ENCODE peak calls at places on chromosomes 5 and 9, in four cellular contexts. One of them, this sample, is unnamed.

GRCh38 chr9:82152181-82152580 is 163.6 kb downstream of the SPATA31D1 start:
- DNase-seq in pancreas: no peak
- DNase-seq in SK-N-SH: no peak
- DNase-seq in CD4-positive, CD25-positive, alpha-beta regulatory T cell: no peak
- DNase-seq in this sample: peak; percentile 51

GRCh38 chr5:68243251-68243650 is 27.7 kb downstream of the PIK3R1 start:
- DNase-seq in CD4-positive, CD25-positive, alpha-beta regulatory T cell: no peak
- DNase-seq in SK-N-SH: no peak
- DNase-seq in pancreas: no peak
- DNase-seq in this sample: no peak

GRCh38 chr5:133993563-133993962 is 11.2 kb downstream of the VDAC1 start:
- DNase-seq in CD4-positive, CD25-positive, alpha-beta regulatory T cell: no peak
- DNase-seq in SK-N-SH: no peak
- DNase-seq in pancreas: no peak
- DNase-seq in this sample: no peak

GRCh38 chr5:177494356-177495195 is 2.8 kb downstream of the PDLIM7 start:
- DNase-seq in SK-N-SH: peak; percentile 88
- DNase-seq in CD4-positive, CD25-positive, alpha-beta regulatory T cell: peak; percentile 39
- DNase-seq in pancreas: peak; percentile 65
- DNase-seq in this sample: peak; percentile 91

GRCh38 chr9:133647148-133647547 is 11.0 kb downstream of the DBH start:
- DNase-seq in SK-N-SH: no peak
- DNase-seq in CD4-positive, CD25-positive, alpha-beta regulatory T cell: no peak
- DNase-seq in pancreas: peak; percentile 10
- DNase-seq in this sample: no peak

GRCh38 chr5:150945501-150945900 is 40.7 kb upstream of the ZNF300 start:
- DNase-seq in pancreas: no peak
- DNase-seq in CD4-positive, CD25-positive, alpha-beta regulatory T cell: no peak
- DNase-seq in SK-N-SH: no peak
- DNase-seq in this sample: peak; percentile 21

GRCh38 chr5:135386886-135387628 is 12.0 kb downstream of the MACROH2A1 start:
- DNase-seq in pancreas: no peak
- DNase-seq in SK-N-SH: no peak
- DNase-seq in CD4-positive, CD25-positive, alpha-beta regulatory T cell: no peak
- DNase-seq in this sample: peak; percentile 92

GRCh38 chr9:91949293-91949945 is 609 bp downstream of the ROR2 start:
- DNase-seq in pancreas: peak; percentile 73
- DNase-seq in SK-N-SH: peak; percentile 74
- DNase-seq in CD4-positive, CD25-positive, alpha-beta regulatory T cell: no peak
- DNase-seq in this sample: no peak

GRCh38 chr9:125953314-125954019 is 206.3 kb downstream of the PBX3 start:
- DNase-seq in pancreas: no peak
- DNase-seq in SK-N-SH: no peak
- DNase-seq in CD4-positive, CD25-positive, alpha-beta regulatory T cell: no peak
- DNase-seq in this sample: no peak

GRCh38 chr9:69584746-69585145 is 87.4 kb downstream of the APBA1 start:
- DNase-seq in SK-N-SH: no peak
- DNase-seq in pancreas: no peak
- DNase-seq in CD4-positive, CD25-positive, alpha-beta regulatory T cell: no peak
- DNase-seq in this sample: peak; percentile 90

GRCh38 chr9:16458696-16459420 is 411.6 kb downstream of the BNC2 start:
- DNase-seq in pancreas: no peak
- DNase-seq in CD4-positive, CD25-positive, alpha-beta regulatory T cell: no peak
- DNase-seq in SK-N-SH: no peak
- DNase-seq in this sample: peak; percentile 62

GRCh38 chr5:169840405-169840804 is 139.9 kb downstream of the INSYN2B start:
- DNase-seq in SK-N-SH: no peak
- DNase-seq in CD4-positive, CD25-positive, alpha-beta regulatory T cell: no peak
- DNase-seq in pancreas: no peak
- DNase-seq in this sample: no peak

GRCh38 chr5:13382232-13382631 is 562.3 kb downstream of the DNAH5 start:
- DNase-seq in pancreas: no peak
- DNase-seq in CD4-positive, CD25-positive, alpha-beta regulatory T cell: no peak
- DNase-seq in SK-N-SH: no peak
- DNase-seq in this sample: no peak

GRCh38 chr5:159262472-159262858 is 625 bp upstream of the UBLCP1 start:
- DNase-seq in pancreas: no peak
- DNase-seq in CD4-positive, CD25-positive, alpha-beta regulatory T cell: no peak
- DNase-seq in SK-N-SH: peak; percentile 33
- DNase-seq in this sample: no peak

GRCh38 chr5:41346609-41347008 is 133.3 kb upstream of the C6 start:
- DNase-seq in CD4-positive, CD25-positive, alpha-beta regulatory T cell: no peak
- DNase-seq in pancreas: no peak
- DNase-seq in SK-N-SH: no peak
- DNase-seq in this sample: peak; percentile 68

GRCh38 chr5:126961702-126962101 is 68.7 kb downstream of the MARCHF3 start:
- DNase-seq in pancreas: no peak
- DNase-seq in CD4-positive, CD25-positive, alpha-beta regulatory T cell: peak; percentile 15
- DNase-seq in SK-N-SH: no peak
- DNase-seq in this sample: peak; percentile 59

GRCh38 chr5:74040811-74041491 is 415.0 kb downstream of the ARHGEF28 start:
- DNase-seq in pancreas: no peak
- DNase-seq in SK-N-SH: no peak
- DNase-seq in CD4-positive, CD25-positive, alpha-beta regulatory T cell: no peak
- DNase-seq in this sample: peak; percentile 60

GRCh38 chr9:35313911-35314310 is 152.1 kb downstream of the UNC13B start:
- DNase-seq in SK-N-SH: no peak
- DNase-seq in pancreas: no peak
- DNase-seq in CD4-positive, CD25-positive, alpha-beta regulatory T cell: no peak
- DNase-seq in this sample: peak; percentile 91

GRCh38 chr5:127235136-127235535 is 55.5 kb upstream of the MEGF10 start:
- DNase-seq in SK-N-SH: no peak
- DNase-seq in CD4-positive, CD25-positive, alpha-beta regulatory T cell: no peak
- DNase-seq in pancreas: no peak
- DNase-seq in this sample: no peak

GRCh38 chr9:31542384-31543055 is 841.9 kb upstream of the ACO1 start:
- DNase-seq in SK-N-SH: peak; percentile 5
- DNase-seq in CD4-positive, CD25-positive, alpha-beta regulatory T cell: peak; percentile 69
- DNase-seq in pancreas: no peak
- DNase-seq in this sample: peak; percentile 31

GRCh38 chr5:141430332-141431113 is at the start of gene PCDHGA12:
- DNase-seq in pancreas: no peak
- DNase-seq in CD4-positive, CD25-positive, alpha-beta regulatory T cell: peak; percentile 46
- DNase-seq in SK-N-SH: no peak
- DNase-seq in this sample: peak; percentile 82

GRCh38 chr9:33329117-33329563 is 38.8 kb downstream of the NFX1 start:
- DNase-seq in CD4-positive, CD25-positive, alpha-beta regulatory T cell: no peak
- DNase-seq in pancreas: no peak
- DNase-seq in SK-N-SH: no peak
- DNase-seq in this sample: peak; percentile 86

GRCh38 chr9:94743035-94743954 is 16.8 kb downstream of the AOPEP start:
- DNase-seq in SK-N-SH: no peak
- DNase-seq in CD4-positive, CD25-positive, alpha-beta regulatory T cell: no peak
- DNase-seq in pancreas: no peak
- DNase-seq in this sample: peak; percentile 83

GRCh38 chr9:137480686-137481683 is 21.9 kb upstream of the NSMF start:
- DNase-seq in pancreas: no peak
- DNase-seq in CD4-positive, CD25-positive, alpha-beta regulatory T cell: no peak
- DNase-seq in SK-N-SH: no peak
- DNase-seq in this sample: no peak

GRCh38 chr9:34375901-34376595 is 650 bp downstream of the MYORG start:
- DNase-seq in pancreas: peak; percentile 84
- DNase-seq in SK-N-SH: peak; percentile 76
- DNase-seq in CD4-positive, CD25-positive, alpha-beta regulatory T cell: peak; percentile 72
- DNase-seq in this sample: no peak

GRCh38 chr9:92325991-92326500 is 293 bp downstream of the CENPP start:
- DNase-seq in SK-N-SH: no peak
- DNase-seq in CD4-positive, CD25-positive, alpha-beta regulatory T cell: no peak
- DNase-seq in pancreas: peak; percentile 86
- DNase-seq in this sample: peak; percentile 7

GRCh38 chr9:85212209-85212608 is 529.5 kb downstream of the AGTPBP1 start:
- DNase-seq in pancreas: no peak
- DNase-seq in SK-N-SH: no peak
- DNase-seq in CD4-positive, CD25-positive, alpha-beta regulatory T cell: no peak
- DNase-seq in this sample: peak; percentile 91

GRCh38 chr9:86557063-86557766 is 203.0 kb upstream of the TUT7 start:
- DNase-seq in CD4-positive, CD25-positive, alpha-beta regulatory T cell: no peak
- DNase-seq in pancreas: no peak
- DNase-seq in SK-N-SH: no peak
- DNase-seq in this sample: peak; percentile 66

GRCh38 chr9:109454601-109455155 is 43.4 kb downstream of the PTPN3 start:
- DNase-seq in SK-N-SH: no peak
- DNase-seq in pancreas: no peak
- DNase-seq in CD4-positive, CD25-positive, alpha-beta regulatory T cell: no peak
- DNase-seq in this sample: no peak

GRCh38 chr9:36862206-36863145 is 171.6 kb downstream of the PAX5 start:
- DNase-seq in CD4-positive, CD25-positive, alpha-beta regulatory T cell: no peak
- DNase-seq in pancreas: peak; percentile 64
- DNase-seq in SK-N-SH: peak; percentile 80
- DNase-seq in this sample: peak; percentile 39
- H3K27me3 ChIP-seq in CD4-positive, CD25-positive, alpha-beta regulatory T cell: no peaks in the 10 kb centered on the region
- H3K27me3 ChIP-seq in pancreas: no peaks in the 10 kb centered on the region
- H3K27me3 ChIP-seq in SK-N-SH: peaks cover 22% of the 10 kb centered on the region
- H3K27me3 ChIP-seq in this sample: no peaks in the 10 kb centered on the region

DNA sequence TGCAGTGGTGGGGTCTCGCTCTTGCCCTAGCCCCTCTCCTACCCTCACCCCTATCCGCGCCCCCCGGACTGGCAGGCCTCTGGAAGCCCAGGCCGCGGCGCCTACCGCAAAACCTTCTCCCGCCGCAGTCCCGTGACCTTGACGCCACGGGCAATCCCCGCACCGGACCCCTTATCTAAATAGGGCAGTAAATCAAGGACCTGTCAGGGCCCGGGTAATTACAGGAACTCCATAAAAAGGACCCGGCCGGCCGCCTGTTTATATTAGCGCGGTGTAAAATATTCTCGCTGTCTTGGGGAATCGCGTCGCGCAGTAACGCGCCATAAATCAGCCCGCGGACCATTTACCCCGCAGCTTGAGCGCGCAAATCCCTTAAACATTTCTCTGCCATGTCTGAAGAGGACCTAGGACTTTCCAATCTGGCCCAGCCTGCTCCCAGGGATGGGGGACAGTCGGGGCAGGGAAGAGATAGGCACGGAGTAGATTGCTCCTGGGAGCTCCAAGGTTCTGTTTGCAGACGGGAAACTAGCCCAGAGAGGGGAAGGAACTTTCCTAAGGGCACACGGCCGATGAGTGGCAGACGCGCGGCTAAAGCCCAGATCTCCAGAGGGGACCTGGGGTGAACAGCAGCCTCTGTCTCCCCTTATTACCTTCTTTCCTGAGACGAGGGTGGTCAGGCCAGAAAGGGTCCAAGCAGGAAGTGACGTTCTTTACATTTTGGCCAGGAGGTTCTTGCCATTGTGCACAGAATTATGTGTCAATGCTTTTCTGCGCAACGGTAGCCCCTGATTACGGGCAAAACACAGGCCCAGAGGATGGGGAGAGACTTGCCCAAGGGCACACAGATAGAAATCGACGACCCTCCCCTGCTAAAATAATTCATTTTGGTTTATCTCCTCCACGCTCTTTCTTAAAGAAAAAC is 4.8 kb upstream of the HAND1 start:
- DNase-seq in pancreas: no peak
- DNase-seq in SK-N-SH: no peak
- DNase-seq in CD4-positive, CD25-positive, alpha-beta regulatory T cell: no peak
- DNase-seq in this sample: no peak
- H3K4me1 ChIP-seq in pancreas: peaks cover 1% of the 10 kb centered on the region
- H3K4me1 ChIP-seq in SK-N-SH: peaks cover 71% of the 10 kb centered on the region
- H3K4me1 ChIP-seq in CD4-positive, CD25-positive, alpha-beta regulatory T cell: peaks cover 25% of the 10 kb centered on the region
- H3K4me1 ChIP-seq in this sample: no peaks in the 10 kb centered on the region

GRCh38 chr9:121286688-121286972 is 18.7 kb downstream of the GSN start:
- DNase-seq in pancreas: no peak
- DNase-seq in SK-N-SH: no peak
- DNase-seq in CD4-positive, CD25-positive, alpha-beta regulatory T cell: no peak
- DNase-seq in this sample: no peak
- H3K27me3 ChIP-seq in pancreas: no peaks in the 10 kb centered on the region
- H3K27me3 ChIP-seq in SK-N-SH: no peaks in the 10 kb centered on the region
- H3K27me3 ChIP-seq in CD4-positive, CD25-positive, alpha-beta regulatory T cell: no peaks in the 10 kb centered on the region
- H3K27me3 ChIP-seq in this sample: no peaks in the 10 kb centered on the region

GRCh38 chr5:154475613-154476342 is 2.2 kb downstream of the HAND1 start:
- DNase-seq in CD4-positive, CD25-positive, alpha-beta regulatory T cell: no peak
- DNase-seq in pancreas: peak; percentile 66
- DNase-seq in SK-N-SH: no peak
- DNase-seq in this sample: no peak
- H3K4me1 ChIP-seq in CD4-positive, CD25-positive, alpha-beta regulatory T cell: peaks cover 66% of the 10 kb centered on the region
- H3K4me1 ChIP-seq in pancreas: peaks cover 3% of the 10 kb centered on the region
- H3K4me1 ChIP-seq in SK-N-SH: peaks cover 47% of the 10 kb centered on the region
- H3K4me1 ChIP-seq in this sample: no peaks in the 10 kb centered on the region

GRCh38 chr9:114500583-114501292 is 4.5 kb downstream of the WHRN start:
- DNase-seq in pancreas: no peak
- DNase-seq in SK-N-SH: no peak
- DNase-seq in CD4-positive, CD25-positive, alpha-beta regulatory T cell: no peak
- DNase-seq in this sample: no peak
- H3K27me3 ChIP-seq in pancreas: no peaks in the 10 kb centered on the region
- H3K27me3 ChIP-seq in SK-N-SH: peaks cover 36% of the 10 kb centered on the region
- H3K27me3 ChIP-seq in CD4-positive, CD25-positive, alpha-beta regulatory T cell: no peaks in the 10 kb centered on the region
- H3K27me3 ChIP-seq in this sample: peaks cover 10% of the 10 kb centered on the region

GRCh38 chr5:143205386-143205785 is 198.1 kb downstream of the NR3C1 start:
- DNase-seq in CD4-positive, CD25-positive, alpha-beta regulatory T cell: no peak
- DNase-seq in pancreas: no peak
- DNase-seq in SK-N-SH: no peak
- DNase-seq in this sample: peak; percentile 99
- H3K4me1 ChIP-seq in CD4-positive, CD25-positive, alpha-beta regulatory T cell: no peaks in the 10 kb centered on the region
- H3K4me1 ChIP-seq in pancreas: no peaks in the 10 kb centered on the region
- H3K4me1 ChIP-seq in SK-N-SH: no peaks in the 10 kb centered on the region
- H3K4me1 ChIP-seq in this sample: peaks cover 7% of the 10 kb centered on the region

This sample was measured in fibroblast of lung.